ENCODE peak calls at places on chromosomes 3 and 15, in ten cellular contexts. One of them, this sample, is unnamed.

GRCh38 chr3:125148016-125148812 is 64.3 kb downstream of the SLC12A8 start:
- DNase-seq in WTC11: no peak
- DNase-seq in progenitor cell of endocrine pancreas: no peak
- DNase-seq in GM20000: no peak
- DNase-seq in upper lobe of left lung: no peak
- DNase-seq in AG09319: no peak
- DNase-seq in AG10803: no peak
- DNase-seq in choroid plexus epithelial cell: no peak
- DNase-seq in GM23338: no peak
- DNase-seq in astrocyte: no peak
- DNase-seq in this sample: no peak

GRCh38 chr15:59276225-59277178 is 69.9 kb downstream of the LDHAL6B start:
- DNase-seq in WTC11: no peak
- DNase-seq in progenitor cell of endocrine pancreas: no peak
- DNase-seq in GM20000: no peak
- DNase-seq in upper lobe of left lung: no peak
- DNase-seq in AG09319: no peak
- DNase-seq in AG10803: no peak
- DNase-seq in choroid plexus epithelial cell: no peak
- DNase-seq in GM23338: no peak
- DNase-seq in astrocyte: no peak
- DNase-seq in this sample: no peak

GRCh38 chr15:25862087-25862468 is 1.0 kb downstream of the ATP10A start:
- DNase-seq in WTC11: no peak
- DNase-seq in progenitor cell of endocrine pancreas: no peak
- DNase-seq in GM20000: no peak
- DNase-seq in upper lobe of left lung: no peak
- DNase-seq in AG09319: no peak
- DNase-seq in AG10803: peak; percentile 39
- DNase-seq in choroid plexus epithelial cell: no peak
- DNase-seq in GM23338: peak; percentile 39
- DNase-seq in astrocyte: no peak
- DNase-seq in this sample: no peak

GRCh38 chr3:170614214-170614966 is 28.5 kb upstream of the SLC7A14 start:
- DNase-seq in WTC11: no peak
- DNase-seq in progenitor cell of endocrine pancreas: no peak
- DNase-seq in GM20000: no peak
- DNase-seq in upper lobe of left lung: peak; percentile 46
- DNase-seq in AG09319: peak; percentile 50
- DNase-seq in AG10803: peak; percentile 87
- DNase-seq in choroid plexus epithelial cell: peak; percentile 83
- DNase-seq in GM23338: no peak
- DNase-seq in astrocyte: peak; percentile 86
- DNase-seq in this sample: no peak

GRCh38 chr3:197165890-197166289 is 132.5 kb downstream of the DLG1 start:
- DNase-seq in WTC11: no peak
- DNase-seq in progenitor cell of endocrine pancreas: no peak
- DNase-seq in GM20000: no peak
- DNase-seq in upper lobe of left lung: no peak
- DNase-seq in AG09319: no peak
- DNase-seq in AG10803: no peak
- DNase-seq in choroid plexus epithelial cell: no peak
- DNase-seq in GM23338: no peak
- DNase-seq in astrocyte: no peak
- DNase-seq in this sample: no peak

GRCh38 chr3:52068055-52068704 is 11.8 kb upstream of the DUSP7 start:
- DNase-seq in WTC11: no peak
- DNase-seq in progenitor cell of endocrine pancreas: no peak
- DNase-seq in GM20000: no peak
- DNase-seq in upper lobe of left lung: no peak
- DNase-seq in AG09319: no peak
- DNase-seq in AG10803: peak; percentile 58
- DNase-seq in choroid plexus epithelial cell: peak; percentile 65
- DNase-seq in GM23338: no peak
- DNase-seq in astrocyte: no peak
- DNase-seq in this sample: no peak

GRCh38 chr3:52347716-52348635 is 31.9 kb downstream of the DNAH1 start:
- DNase-seq in WTC11: no peak
- DNase-seq in progenitor cell of endocrine pancreas: no peak
- DNase-seq in GM20000: no peak
- DNase-seq in upper lobe of left lung: no peak
- DNase-seq in AG09319: no peak
- DNase-seq in AG10803: no peak
- DNase-seq in choroid plexus epithelial cell: no peak
- DNase-seq in GM23338: no peak
- DNase-seq in astrocyte: no peak
- DNase-seq in this sample: no peak

GRCh38 chr3:45441570-45442313 is 53.4 kb downstream of the LARS2 start:
- DNase-seq in WTC11: no peak
- DNase-seq in progenitor cell of endocrine pancreas: no peak
- DNase-seq in GM20000: no peak
- DNase-seq in upper lobe of left lung: no peak
- DNase-seq in AG09319: no peak
- DNase-seq in AG10803: peak; percentile 92
- DNase-seq in choroid plexus epithelial cell: no peak
- DNase-seq in GM23338: no peak
- DNase-seq in astrocyte: no peak
- DNase-seq in this sample: no peak

GRCh38 chr15:31488437-31489204 is 162.0 kb downstream of the KLF13 start:
- DNase-seq in WTC11: peak; percentile 53
- DNase-seq in progenitor cell of endocrine pancreas: peak; percentile 26
- DNase-seq in GM20000: peak; percentile 85
- DNase-seq in upper lobe of left lung: peak; percentile 68
- DNase-seq in AG09319: peak; percentile 78
- DNase-seq in AG10803: peak; percentile 90
- DNase-seq in choroid plexus epithelial cell: peak; percentile 95
- DNase-seq in GM23338: peak; percentile 90
- DNase-seq in astrocyte: peak; percentile 81
- DNase-seq in this sample: no peak

GRCh38 chr3:13112521-13113345 is 39.5 kb upstream of the IQSEC1 start:
- DNase-seq in WTC11: no peak
- DNase-seq in progenitor cell of endocrine pancreas: no peak
- DNase-seq in GM20000: no peak
- DNase-seq in upper lobe of left lung: no peak
- DNase-seq in AG09319: no peak
- DNase-seq in AG10803: no peak
- DNase-seq in choroid plexus epithelial cell: no peak
- DNase-seq in GM23338: no peak
- DNase-seq in astrocyte: no peak
- DNase-seq in this sample: no peak

GRCh38 chr3:11845661-11846060 is 1.0 kb downstream of the TAMM41 start:
- DNase-seq in WTC11: no peak
- DNase-seq in progenitor cell of endocrine pancreas: no peak
- DNase-seq in GM20000: peak; percentile 19
- DNase-seq in upper lobe of left lung: no peak
- DNase-seq in AG09319: no peak
- DNase-seq in AG10803: no peak
- DNase-seq in choroid plexus epithelial cell: no peak
- DNase-seq in GM23338: no peak
- DNase-seq in astrocyte: no peak
- DNase-seq in this sample: no peak

GRCh38 chr3:13613343-13614190 is 64.6 kb downstream of the FBLN2 start:
- DNase-seq in WTC11: no peak
- DNase-seq in progenitor cell of endocrine pancreas: no peak
- DNase-seq in GM20000: no peak
- DNase-seq in upper lobe of left lung: no peak
- DNase-seq in AG09319: no peak
- DNase-seq in AG10803: no peak
- DNase-seq in choroid plexus epithelial cell: no peak
- DNase-seq in GM23338: no peak
- DNase-seq in astrocyte: no peak
- DNase-seq in this sample: no peak

GRCh38 chr3:53763353-53763752 is 82.9 kb downstream of the CHDH start:
- DNase-seq in WTC11: no peak
- DNase-seq in progenitor cell of endocrine pancreas: no peak
- DNase-seq in GM20000: no peak
- DNase-seq in upper lobe of left lung: no peak
- DNase-seq in AG09319: no peak
- DNase-seq in AG10803: no peak
- DNase-seq in choroid plexus epithelial cell: no peak
- DNase-seq in GM23338: no peak
- DNase-seq in astrocyte: no peak
- DNase-seq in this sample: no peak

GRCh38 chr3:71955549-71956373 is 170.8 kb upstream of the PROK2 start:
- DNase-seq in WTC11: peak; percentile 64
- DNase-seq in progenitor cell of endocrine pancreas: peak; percentile 38
- DNase-seq in GM20000: peak; percentile 32
- DNase-seq in upper lobe of left lung: peak; percentile 67
- DNase-seq in AG09319: peak; percentile 56
- DNase-seq in AG10803: peak; percentile 84
- DNase-seq in choroid plexus epithelial cell: peak; percentile 89
- DNase-seq in GM23338: peak; percentile 84
- DNase-seq in astrocyte: peak; percentile 68
- DNase-seq in this sample: no peak

DNA sequence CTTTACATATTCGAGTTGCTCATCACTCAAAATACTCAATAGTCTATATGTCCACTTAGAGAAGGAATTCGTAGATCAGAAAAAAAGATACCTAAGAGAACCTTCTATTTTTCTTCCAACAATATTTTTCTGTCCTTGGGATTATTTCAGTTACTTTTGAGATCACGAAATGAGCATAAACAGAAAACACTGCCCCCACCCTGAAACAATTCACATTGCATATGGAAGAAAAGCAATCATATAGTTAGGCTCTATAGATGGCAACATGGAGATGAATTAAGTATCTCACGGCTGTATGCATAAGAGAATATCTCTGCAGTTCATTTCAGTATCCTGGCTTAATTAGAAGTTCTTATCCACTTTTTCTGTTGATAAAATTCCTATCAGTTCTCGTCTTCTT is 391.1 kb downstream of the FGF12 start:
- DNase-seq in WTC11: no peak
- DNase-seq in progenitor cell of endocrine pancreas: no peak
- DNase-seq in GM20000: no peak
- DNase-seq in upper lobe of left lung: no peak
- DNase-seq in AG09319: no peak
- DNase-seq in AG10803: no peak
- DNase-seq in choroid plexus epithelial cell: peak; percentile 3
- DNase-seq in GM23338: peak; percentile 21
- DNase-seq in astrocyte: no peak
- DNase-seq in this sample: no peak
- TF ChIP-seq CTCF in WTC11: no peak
- TF ChIP-seq CTCF in progenitor cell of endocrine pancreas: no peak
- TF ChIP-seq CTCF in GM20000: no peak
- TF ChIP-seq CTCF in upper lobe of left lung: no peak
- TF ChIP-seq CTCF in AG09319: no peak
- TF ChIP-seq CTCF in AG10803: no peak
- TF ChIP-seq CTCF in choroid plexus epithelial cell: no peak
- TF ChIP-seq CTCF in GM23338: no peak
- TF ChIP-seq CTCF in astrocyte: no peak
- TF ChIP-seq CTCF in this sample: no peak

GRCh38 chr3:168684519-168684918 is 588.8 kb upstream of the GOLIM4 start:
- DNase-seq in WTC11: no peak
- DNase-seq in progenitor cell of endocrine pancreas: no peak
- DNase-seq in GM20000: no peak
- DNase-seq in upper lobe of left lung: no peak
- DNase-seq in AG09319: no peak
- DNase-seq in AG10803: no peak
- DNase-seq in choroid plexus epithelial cell: no peak
- DNase-seq in GM23338: no peak
- DNase-seq in astrocyte: no peak
- DNase-seq in this sample: no peak
- TF ChIP-seq CTCF in WTC11: no peak
- TF ChIP-seq CTCF in progenitor cell of endocrine pancreas: no peak
- TF ChIP-seq CTCF in GM20000: no peak
- TF ChIP-seq CTCF in upper lobe of left lung: no peak
- TF ChIP-seq CTCF in AG09319: no peak
- TF ChIP-seq CTCF in AG10803: no peak
- TF ChIP-seq CTCF in choroid plexus epithelial cell: no peak
- TF ChIP-seq CTCF in GM23338: no peak
- TF ChIP-seq CTCF in astrocyte: no peak
- TF ChIP-seq CTCF in this sample: no peak

GRCh38 chr3:182686033-182686886 is 107.0 kb upstream of the ATP11B start:
- DNase-seq in WTC11: no peak
- DNase-seq in progenitor cell of endocrine pancreas: no peak
- DNase-seq in GM20000: no peak
- DNase-seq in upper lobe of left lung: no peak
- DNase-seq in AG09319: no peak
- DNase-seq in AG10803: no peak
- DNase-seq in choroid plexus epithelial cell: no peak
- DNase-seq in GM23338: no peak
- DNase-seq in astrocyte: no peak
- DNase-seq in this sample: no peak

GRCh38 chr3:182683335-182684257 is 109.7 kb upstream of the ATP11B start:
- DNase-seq in WTC11: peak; percentile 69
- DNase-seq in progenitor cell of endocrine pancreas: peak; percentile 57
- DNase-seq in GM20000: peak; percentile 79
- DNase-seq in upper lobe of left lung: peak; percentile 51
- DNase-seq in AG09319: peak; percentile 27
- DNase-seq in AG10803: peak; percentile 62
- DNase-seq in choroid plexus epithelial cell: peak; percentile 85
- DNase-seq in GM23338: peak; percentile 86
- DNase-seq in astrocyte: peak; percentile 40
- DNase-seq in this sample: peak; percentile 34

DNA sequence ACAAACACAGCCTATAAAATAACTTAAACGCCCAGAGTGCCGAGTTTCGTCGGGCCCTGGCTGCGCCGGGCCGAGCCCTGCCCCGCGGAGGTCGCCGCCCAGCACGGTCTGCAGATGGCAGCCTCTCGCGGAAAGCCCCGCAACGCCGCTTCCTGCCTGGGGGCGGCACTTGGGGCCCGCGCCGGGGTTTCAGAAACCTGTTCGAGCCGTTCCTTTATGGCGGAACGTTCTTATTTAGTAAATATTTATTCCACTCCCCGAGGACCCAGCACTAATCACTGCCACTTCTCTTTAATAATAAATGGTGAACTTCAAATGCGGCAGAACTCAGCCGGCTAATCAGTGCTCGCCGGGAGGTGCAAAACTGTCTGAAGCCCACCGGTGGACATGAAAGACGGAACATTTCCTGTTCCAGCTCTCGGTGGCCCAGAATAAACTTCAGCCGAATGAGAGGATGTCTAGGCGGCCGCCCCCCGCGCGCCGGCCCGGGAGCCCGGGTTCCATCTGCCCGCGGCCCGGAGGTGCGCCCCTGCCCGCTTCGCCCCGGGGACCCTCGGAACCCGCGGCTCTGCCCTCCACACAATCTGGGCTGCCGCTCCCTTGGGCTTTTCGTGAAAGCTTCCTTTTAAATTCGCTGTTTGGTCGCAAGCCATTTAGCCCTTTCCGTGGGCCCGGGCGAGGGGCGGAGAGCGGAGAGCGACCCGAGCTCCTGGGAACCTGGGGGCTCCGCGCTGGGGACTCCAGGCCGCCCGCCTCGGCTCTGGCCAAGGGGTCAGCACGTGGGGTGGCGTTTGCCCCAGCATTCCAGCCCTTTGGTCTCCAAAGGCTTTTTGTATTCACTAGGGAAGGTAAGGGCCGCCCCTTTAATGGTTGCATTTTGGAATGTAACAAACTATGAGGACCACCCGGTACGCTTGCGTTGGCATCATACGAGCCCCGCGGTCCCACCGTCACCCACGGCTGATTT is 110.8 kb upstream of the ATP11B start:
- DNase-seq in WTC11: peak; percentile 85
- DNase-seq in progenitor cell of endocrine pancreas: peak; percentile 62
- DNase-seq in GM20000: peak; percentile 87
- DNase-seq in upper lobe of left lung: peak; percentile 44
- DNase-seq in AG09319: no peak
- DNase-seq in AG10803: peak; percentile 21
- DNase-seq in choroid plexus epithelial cell: peak; percentile 53
- DNase-seq in GM23338: peak; percentile 85
- DNase-seq in astrocyte: peak; percentile 16
- DNase-seq in this sample: peak; percentile 61
- TF ChIP-seq CTCF in WTC11: no peak
- TF ChIP-seq CTCF in progenitor cell of endocrine pancreas: peak; percentile 60
- TF ChIP-seq CTCF in GM20000: peak; percentile 3
- TF ChIP-seq CTCF in upper lobe of left lung: peak; percentile 7
- TF ChIP-seq CTCF in AG09319: peak; percentile 14
- TF ChIP-seq CTCF in AG10803: peak; percentile 3
- TF ChIP-seq CTCF in choroid plexus epithelial cell: peak; percentile 13
- TF ChIP-seq CTCF in GM23338: peak; percentile 45
- TF ChIP-seq CTCF in astrocyte: peak; percentile 17
- TF ChIP-seq CTCF in this sample: no peak

GRCh38 chr15:78299302-78300102 is at the start of gene SKIC8:
- DNase-seq in WTC11: peak; percentile 91
- DNase-seq in progenitor cell of endocrine pancreas: peak; percentile 85
- DNase-seq in GM20000: peak; percentile 94
- DNase-seq in upper lobe of left lung: peak; percentile 94
- DNase-seq in AG09319: peak; percentile 73
- DNase-seq in AG10803: peak; percentile 88
- DNase-seq in choroid plexus epithelial cell: peak; percentile 95
- DNase-seq in GM23338: peak; percentile 94
- DNase-seq in astrocyte: peak; percentile 83
- DNase-seq in this sample: peak; percentile 89
- TF ChIP-seq CTCF in WTC11: no peak
- TF ChIP-seq CTCF in progenitor cell of endocrine pancreas: no peak
- TF ChIP-seq CTCF in GM20000: no peak
- TF ChIP-seq CTCF in upper lobe of left lung: no peak
- TF ChIP-seq CTCF in AG09319: no peak
- TF ChIP-seq CTCF in AG10803: no peak
- TF ChIP-seq CTCF in choroid plexus epithelial cell: no peak
- TF ChIP-seq CTCF in GM23338: no peak
- TF ChIP-seq CTCF in astrocyte: no peak
- TF ChIP-seq CTCF in this sample: no peak

This sample was measured in activated B cell treated with CpG ODN at 0.5 μM for 24 hours.